ENCODE peak calls at places on chromosomes 2 and 18, in eight cellular contexts. G is cardiac muscle cell, X is NT2/D1, P is heart left ventricle, W is body of pancreas, Z is HCT116, S is left lung, T is heart right ventricle. R is an unnamed sample. For H3K4me1, the result is how much of the 10 kb centered on the place peaks cover.

GRCh38 chr2:74850816-74851566 is 17.1 kb downstream of the HK2 start:
- DNase-seq in S (no peak), T (no peak), Z (no peak), P (no peak), G (peak), X (no peak), W (no peak), R (no peak)

GRCh38 chr2:143815082-143815481 is 685.9 kb downstream of the ARHGAP15 start:
- DNase-seq in S (no peak), T (no peak), G (no peak), X (no peak), Z (no peak), P (no peak), W (no peak), R (no peak)

GRCh38 chr18:2274613-2275012 is 296.7 kb downstream of the METTL4 start:
- DNase-seq in W (no peak), X (no peak), Z (no peak), G (peak), T (no peak), P (no peak), S (no peak), R (no peak)

GRCh38 chr2:20609349-20609994 is 41.4 kb downstream of the HS1BP3 start:
- DNase-seq in Z (no peak), W (no peak), S (no peak), P (peak), G (peak), T (no peak), X (no peak), R (peak)

GRCh38 chr2:99471635-99472326 is 18.0 kb downstream of the REV1 start:
- DNase-seq in P (no peak), W (no peak), S (no peak), G (no peak), X (no peak), Z (no peak), T (no peak), R (no peak)

GRCh38 chr2:44392338-44392943 is 30.7 kb downstream of the CAMKMT start:
- DNase-seq in X (peak), P (no peak), Z (peak), S (no peak), W (peak), T (no peak), G (peak), R (peak)

GRCh38 chr18:12699747-12700146 is 2.8 kb downstream of the CEP76 start:
- DNase-seq in P (no peak), X (no peak), S (no peak), T (no peak), W (no peak), G (no peak), Z (no peak), R (no peak)

GRCh38 chr2:170813611-170814550 is 2.8 kb upstream of the GAD1 start:
- DNase-seq in S (no peak), T (peak), G (peak), X (peak), W (no peak), P (no peak), Z (no peak), R (peak)

GRCh38 chr2:45879936-45880335 is 228.5 kb downstream of the PRKCE start:
- DNase-seq in T (no peak), P (no peak), G (no peak), X (no peak), S (no peak), Z (no peak), W (no peak), R (no peak)

GRCh38 chr2:177666408-177666807 is 273.8 kb downstream of the AGPS start:
- DNase-seq in S (no peak), G (peak), Z (no peak), P (no peak), T (no peak), W (no peak), X (no peak), R (no peak)

GRCh38 chr2:63741884-63742583 is 99.7 kb upstream of the UGP2 start:
- DNase-seq in X (no peak), T (no peak), P (no peak), S (no peak), W (no peak), G (peak), Z (no peak), R (no peak)

GRCh38 chr2:162915858-162916257 is 77.3 kb upstream of the KCNH7 start:
- DNase-seq in T (no peak), S (no peak), G (no peak), P (no peak), W (no peak), Z (no peak), X (no peak), R (no peak)

GRCh38 chr2:46888421-46888952 is 27.1 kb downstream of the MCFD2 start:
- DNase-seq in W (no peak), T (no peak), G (no peak), X (no peak), Z (no peak), P (no peak), S (no peak), R (no peak)

GRCh38 chr2:209936106-209936663 is 66.3 kb upstream of the RPE start:
- DNase-seq in S (no peak), W (peak), Z (no peak), P (no peak), T (no peak), G (no peak), X (no peak), R (no peak)

GRCh38 chr2:37711308-37711731 is 39.9 kb upstream of the CDC42EP3 start:
- DNase-seq in S (no peak), W (no peak), T (no peak), X (peak), P (no peak), Z (peak), G (peak), R (no peak)

GRCh38 chr2:96325038-96325883 is at the start of gene ITPRIPL1:
- DNase-seq in X (no peak), W (no peak), T (peak), P (no peak), Z (no peak), G (no peak), S (peak), R (no peak)

GRCh38 chr2:23567382-23567781 is 182.4 kb downstream of the KLHL29 start:
- DNase-seq in G (no peak), Z (no peak), X (no peak), S (peak), P (no peak), T (no peak), W (no peak), R (no peak)

GRCh38 chr2:23565374-23565773 is 180.4 kb downstream of the KLHL29 start:
- DNase-seq in G (no peak), W (no peak), S (no peak), T (no peak), X (no peak), P (no peak), Z (no peak), R (no peak)

GRCh38 chr2:23566236-23567142 is 181.5 kb downstream of the KLHL29 start:
- DNase-seq in T (no peak), W (no peak), G (no peak), S (no peak), P (no peak), X (no peak), Z (no peak), R (no peak)

GRCh38 chr2:23564618-23564967 is 179.6 kb downstream of the KLHL29 start:
- DNase-seq in Z (no peak), X (no peak), W (no peak), T (no peak), S (no peak), G (no peak), P (no peak), R (no peak)

GRCh38 chr2:23565814-23566213 is 180.8 kb downstream of the KLHL29 start:
- DNase-seq in T (peak), P (peak), G (no peak), W (no peak), S (no peak), X (no peak), Z (no peak), R (peak)
- H3K4me1 ChIP-seq in T (under half), P (under half), G (under half), W (under half), S (under half), X (under half), Z (under half), R (under half)

GRCh38 chr2:217914878-217915277 is 87.9 kb downstream of the TNS1 start:
- DNase-seq in X (no peak), S (no peak), T (no peak), P (peak), Z (no peak), G (no peak), W (no peak), R (no peak)
- H3K4me1 ChIP-seq in X (under half), S (half or more), T (half or more), P (half or more), Z (under half), G (half or more), W (half or more), R (half or more)

GRCh38 chr2:174959787-174960186 is 45.4 kb downstream of the CHN1 start:
- DNase-seq in Z (no peak), P (no peak), W (no peak), S (no peak), T (no peak), G (no peak), X (no peak), R (no peak)
- H3K4me1 ChIP-seq in Z (under half), P (under half), W (under half), S (under half), T (under half), G (under half), X (under half), R (under half)

DNA sequence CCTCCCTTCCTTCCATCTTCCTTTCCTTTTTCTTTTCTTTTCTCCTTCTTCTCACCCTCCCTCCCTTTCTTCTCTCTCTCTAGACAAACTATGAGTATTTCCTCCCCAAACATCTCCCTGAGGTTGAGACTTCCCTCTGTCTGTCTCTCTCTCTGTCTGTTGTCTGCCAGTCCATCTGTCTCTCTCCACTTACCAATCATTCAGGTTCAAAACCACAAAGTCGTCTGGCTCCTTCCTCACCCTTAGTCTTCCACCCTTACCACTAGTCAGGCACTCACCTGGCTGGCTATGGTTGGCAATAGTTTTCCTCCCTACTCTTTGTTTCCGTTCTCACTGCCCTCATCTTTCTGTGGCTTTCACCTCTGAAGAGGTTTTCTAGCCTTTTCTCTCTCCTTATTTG is 12.9 kb downstream of the CCL20 start:
- DNase-seq in W (no peak), Z (no peak), G (no peak), X (no peak), P (no peak), T (no peak), S (no peak), R (no peak)
- H3K4me1 ChIP-seq in W (under half), Z (under half), G (under half), X (under half), P (under half), T (under half), S (under half), R (under half)

GRCh38 chr2:185757356-185757755 is 18.8 kb downstream of the FSIP2 start:
- DNase-seq in T (no peak), P (no peak), W (no peak), S (no peak), X (no peak), Z (no peak), G (no peak), R (no peak)
- H3K4me1 ChIP-seq in T (under half), P (under half), W (under half), S (under half), X (under half), Z (under half), G (under half), R (under half)

GRCh38 chr18:79442508-79443221 is 46.9 kb downstream of the NFATC1 start:
- DNase-seq in S (no peak), X (no peak), G (peak), P (no peak), T (no peak), W (no peak), Z (no peak), R (no peak)

GRCh38 chr18:79446931-79447330 is 51.2 kb downstream of the NFATC1 start:
- DNase-seq in Z (no peak), P (no peak), W (no peak), X (no peak), G (no peak), T (no peak), S (no peak), R (no peak)

GRCh38 chr18:79447703-79448367 is 52.1 kb downstream of the NFATC1 start:
- DNase-seq in W (no peak), X (no peak), Z (no peak), T (no peak), G (no peak), P (no peak), S (no peak), R (no peak)

GRCh38 chr18:79445740-79446566 is 50.2 kb downstream of the NFATC1 start:
- DNase-seq in Z (no peak), P (no peak), G (no peak), T (no peak), S (no peak), W (no peak), X (no peak), R (no peak)

GRCh38 chr18:79445221-79445620 is 49.5 kb downstream of the NFATC1 start:
- DNase-seq in S (no peak), W (no peak), Z (no peak), X (no peak), G (no peak), T (no peak), P (no peak), R (no peak)
- H3K4me1 ChIP-seq in S (under half), W (under half), Z (under half), X (under half), G (under half), T (under half), P (under half), R (under half)

GRCh38 chr2:43041167-43041566 is 185.2 kb downstream of the ZFP36L2 start:
- DNase-seq in X (no peak), T (no peak), S (no peak), Z (no peak), W (no peak), G (no peak), P (no peak), R (no peak)

GRCh38 chr2:43045866-43046265 is 180.5 kb downstream of the ZFP36L2 start:
- DNase-seq in W (no peak), Z (no peak), X (no peak), T (no peak), G (no peak), S (no peak), P (no peak), R (no peak)

GRCh38 chr2:43041661-43042360 is 184.6 kb downstream of the ZFP36L2 start:
- DNase-seq in S (no peak), T (no peak), G (peak), X (peak), Z (no peak), W (no peak), P (no peak), R (peak)

GRCh38 chr2:43043471-43043870 is 182.9 kb downstream of the ZFP36L2 start:
- DNase-seq in T (no peak), X (no peak), P (no peak), W (no peak), Z (no peak), G (no peak), S (no peak), R (no peak)

DNA sequence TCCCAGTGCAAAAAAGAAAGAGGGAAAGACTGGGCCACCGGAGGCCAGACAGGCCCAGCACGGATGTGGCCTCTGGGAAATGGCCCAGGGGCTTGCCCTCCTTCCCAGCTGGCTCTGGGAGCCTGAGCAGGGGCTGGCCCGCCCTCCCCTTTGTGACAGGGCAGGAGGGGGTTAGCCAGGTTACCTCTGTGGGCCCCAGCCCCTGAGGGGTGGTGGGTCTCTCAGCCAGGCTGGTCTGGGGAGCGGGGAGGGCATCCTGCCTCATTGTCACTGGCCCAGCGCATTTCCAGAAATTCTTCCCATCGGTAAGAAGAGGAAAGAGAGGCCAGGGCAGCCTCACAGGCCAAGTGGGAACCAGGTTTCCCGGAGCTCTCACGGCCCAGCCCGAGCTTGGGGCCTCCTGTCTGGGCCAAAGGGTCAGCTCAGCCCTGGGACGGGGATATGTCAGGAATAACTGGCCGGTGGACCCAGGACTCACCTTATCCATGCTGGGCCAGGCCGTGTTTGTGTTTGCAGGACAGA is 182.3 kb downstream of the ZFP36L2 start:
- DNase-seq in X (no peak), Z (no peak), S (no peak), W (no peak), T (no peak), P (peak), G (no peak), R (no peak)
- H3K4me1 ChIP-seq in X (under half), Z (under half), S (under half), W (under half), T (under half), P (under half), G (under half), R (under half)

R was measured in adrenal gland.